ENCODE peak calls at places on chromosomes 6 and 20, in six cellular contexts. A is HCT116, G is GM23248, F is mammary epithelial cell, E is astrocyte, T is PC-9. H is an unnamed sample. For H3K79me2, the result is how much of the 10 kb centered on the place peaks cover.

GRCh38 chr6:170290306-170291128 is at the start of gene DLL1:
- DNase-seq in A (no peak), F (peak), E (peak), G (peak), T (no peak), H (peak)

GRCh38 chr6:75204959-75205775 is 686 bp downstream of the COL12A1 start:
- DNase-seq in F (peak), A (no peak), G (peak), E (peak), T (peak), H (peak)

GRCh38 chr6:63349401-63349800 is 29.6 kb upstream of the LGSN start:
- DNase-seq in F (no peak), E (no peak), G (no peak), A (no peak), T (no peak), H (peak)

GRCh38 chr6:56911847-56912246 is 43.1 kb upstream of the BEND6 start:
- DNase-seq in A (peak), G (peak), F (peak), T (peak), E (peak), H (no peak)

GRCh38 chr6:132713355-132714134 is at the start of gene VNN1:
- DNase-seq in A (no peak), T (no peak), F (no peak), E (no peak), G (peak), H (no peak)

GRCh38 chr6:138957484-138957883 is 30.6 kb downstream of the REPS1 start:
- DNase-seq in T (no peak), A (no peak), G (peak), F (no peak), E (no peak), H (no peak)

GRCh38 chr20:56924976-56925695 is 296.0 kb downstream of the TFAP2C start:
- DNase-seq in G (peak), A (no peak), E (no peak), T (no peak), F (no peak), H (no peak)

GRCh38 chr6:91317247-91317646 is 730.4 kb upstream of the MAP3K7 start:
- DNase-seq in A (no peak), E (peak), G (no peak), F (no peak), T (no peak), H (no peak)

GRCh38 chr6:97205936-97206335 is 77.1 kb downstream of the MMS22L start:
- DNase-seq in T (no peak), A (no peak), F (no peak), G (no peak), E (no peak), H (no peak)

GRCh38 chr20:58584881-58585752 is 66.0 kb upstream of the STX16 start:
- DNase-seq in T (no peak), A (no peak), G (no peak), E (peak), F (no peak), H (peak)

GRCh38 chr20:58137236-58137635 is 91.2 kb downstream of the ANKRD60 start:
- DNase-seq in G (no peak), A (no peak), E (no peak), F (no peak), T (no peak), H (no peak)

GRCh38 chr20:59560588-59561227 is 43.6 kb upstream of the PHACTR3 start:
- DNase-seq in G (peak), F (peak), A (peak), T (no peak), E (no peak), H (no peak)

GRCh38 chr6:78523622-78524021 is 343.7 kb upstream of the IRAK1BP1 start:
- DNase-seq in F (no peak), A (no peak), E (no peak), G (no peak), T (no peak), H (no peak)

GRCh38 chr6:57013501-57013900 is 33.0 kb upstream of the KIAA1586 start:
- DNase-seq in A (no peak), T (peak), E (peak), F (peak), G (peak), H (no peak)

GRCh38 chr6:162852192-162852591 is 124.4 kb downstream of the PACRG start:
- DNase-seq in F (no peak), A (no peak), T (no peak), E (no peak), G (no peak), H (no peak)

GRCh38 chr6:44220913-44221290 is 2.5 kb upstream of the SLC29A1 start:
- DNase-seq in A (no peak), E (no peak), F (no peak), G (no peak), T (no peak), H (no peak)

GRCh38 chr6:20001286-20001685 is 164.1 kb downstream of the ID4 start:
- DNase-seq in E (no peak), A (no peak), G (no peak), T (no peak), F (no peak), H (no peak)

GRCh38 chr6:109979033-109979921 is 1.2 kb downstream of the GPR6 start:
- DNase-seq in F (no peak), E (no peak), A (no peak), T (no peak), G (no peak), H (no peak)

GRCh38 chr6:37514377-37514776 is 14.7 kb upstream of the CCDC167 start:
- DNase-seq in G (peak), F (peak), E (peak), A (no peak), T (no peak), H (no peak)

GRCh38 chr6:51299649-51300380 is 481.1 kb downstream of the TFAP2B start:
- DNase-seq in A (no peak), E (no peak), F (peak), T (no peak), G (no peak), H (no peak)

GRCh38 chr6:105642708-105643107 is 239.8 kb upstream of the PREP start:
- DNase-seq in F (peak), A (no peak), E (peak), G (peak), T (no peak), H (no peak)

GRCh38 chr20:57400821-57401564 is 9.8 kb downstream of the RBM38 start:
- DNase-seq in E (no peak), T (no peak), G (no peak), F (no peak), A (no peak), H (no peak)

GRCh38 chr6:36650848-36651247 is 27.7 kb upstream of the CDKN1A start:
- DNase-seq in T (no peak), E (no peak), A (no peak), F (no peak), G (no peak), H (peak)

GRCh38 chr6:95846652-95847051 is 169.1 kb upstream of the FUT9 start:
- DNase-seq in F (no peak), A (no peak), T (no peak), E (no peak), G (no peak), H (no peak)

GRCh38 chr20:41247523-41248370 is 69.8 kb downstream of the ZHX3 start:
- DNase-seq in T (no peak), E (no peak), F (no peak), A (no peak), G (no peak), H (peak)
- H3K4me2 ChIP-seq in T (no peak), E (peak), F (no peak), A (no peak), G (peak), H (peak)

DNA sequence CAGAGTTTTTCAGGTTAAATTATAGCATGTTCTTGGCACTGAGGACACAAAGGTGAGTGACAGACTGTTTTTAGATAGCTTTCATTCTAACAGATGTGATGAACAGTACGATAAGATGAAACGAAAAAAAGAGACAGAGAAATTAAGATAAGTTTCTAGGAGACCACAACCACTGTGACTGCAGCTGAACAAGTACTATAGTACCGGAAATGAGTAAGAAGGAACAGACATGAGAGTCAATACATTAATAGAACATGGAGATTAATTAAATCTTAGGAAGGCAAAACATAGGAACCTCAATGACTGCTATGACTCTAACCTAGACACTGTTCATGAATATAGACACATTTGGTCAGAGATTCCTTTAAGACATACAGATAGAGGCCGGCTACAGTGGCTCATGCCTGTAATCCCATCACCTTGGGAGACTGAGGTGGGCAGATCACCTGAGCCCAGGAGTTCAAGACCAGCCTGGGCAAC is 40.2 kb downstream of the HBS1L start:
- DNase-seq in A (no peak), E (no peak), F (no peak), G (no peak), T (no peak), H (no peak)
- H3K79me2 ChIP-seq in A (under half), E (under half), F (under half), G (under half), T (under half), H (under half)

GRCh38 chr6:11622156-11622555 is 84.6 kb downstream of the TMEM170B start:
- DNase-seq in G (peak), A (no peak), T (no peak), F (no peak), E (no peak), H (no peak)
- H2AFZ ChIP-seq in G (no peak), A (no peak), T (no peak), F (no peak), E (no peak), H (no peak)

GRCh38 chr20:38217791-38218565 is 42.6 kb downstream of the KIAA1755 start:
- DNase-seq in G (peak), E (peak), T (peak), A (peak), F (peak), H (peak)
- H3K4me2 ChIP-seq in G (peak), E (peak), T (peak), A (peak), F (peak), H (peak)

GRCh38 chr6:24489881-24490280 is 503 bp upstream of the GPLD1 start:
- DNase-seq in A (no peak), F (peak), G (peak), E (peak), T (no peak), H (no peak)

GRCh38 chr6:24489470-24489869 is at the start of gene GPLD1:
- DNase-seq in E (no peak), A (no peak), F (no peak), G (no peak), T (no peak), H (no peak)

GRCh38 chr6:24493945-24494725 is 634 bp upstream of the ALDH5A1 start:
- DNase-seq in T (no peak), F (no peak), E (no peak), G (no peak), A (no peak), H (no peak)

GRCh38 chr6:24494726-24495515 is at the start of gene ALDH5A1:
- DNase-seq in G (peak), F (peak), T (peak), E (peak), A (peak), H (peak)

GRCh38 chr6:24492475-24492874 is 2.3 kb upstream of the ALDH5A1 start:
- DNase-seq in E (peak), G (peak), A (no peak), T (no peak), F (no peak), H (peak)
- H3K79me2 ChIP-seq in E (under half), G (under half), A (under half), T (under half), F (under half), H (under half)

DNA sequence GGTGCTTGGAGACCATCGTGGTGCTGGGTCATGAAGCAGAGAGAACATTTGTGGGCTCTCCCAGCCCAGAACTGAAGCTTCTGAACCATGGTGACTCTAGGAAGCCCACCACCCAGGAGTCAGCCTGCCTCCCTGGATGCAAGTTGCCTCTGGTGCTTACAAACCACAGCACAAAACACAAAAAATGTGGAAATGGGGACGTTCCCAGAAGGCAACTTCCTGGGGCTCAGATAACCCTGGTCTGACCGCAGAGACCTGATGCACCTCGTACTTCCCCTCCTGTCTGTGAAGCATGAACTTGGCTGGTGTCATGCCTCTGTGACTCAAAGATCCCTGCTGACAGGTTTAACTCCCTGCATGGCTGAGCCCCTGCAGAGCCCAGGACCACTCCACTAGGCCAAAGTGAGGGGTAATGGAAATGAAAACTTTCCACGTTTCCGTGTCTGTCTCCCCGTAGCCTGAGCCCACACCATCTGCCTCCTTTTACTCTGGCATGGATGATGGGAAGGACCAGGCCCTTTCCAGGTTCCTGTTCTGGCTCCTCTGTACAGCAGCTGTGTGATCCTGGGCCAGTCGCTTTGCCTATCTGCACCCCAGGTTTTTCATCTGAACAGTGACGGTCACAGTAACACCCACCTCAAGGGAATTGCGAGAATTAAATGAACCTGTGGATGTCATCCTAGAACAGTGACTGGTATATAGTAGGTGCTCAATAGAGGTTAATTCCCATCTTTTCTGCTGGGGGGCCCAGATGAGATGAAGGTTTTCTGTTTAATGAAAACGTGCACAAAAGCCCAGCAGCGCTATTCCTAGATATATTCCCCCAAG is 57.7 kb downstream of the PPP1R16B start:
- DNase-seq in T (no peak), E (no peak), G (no peak), F (no peak), A (no peak), H (no peak)
- H2AFZ ChIP-seq in T (no peak), E (no peak), G (no peak), F (no peak), A (no peak), H (no peak)

GRCh38 chr6:28979679-28980078 is 25.4 kb downstream of the ZNF311 start:
- DNase-seq in A (no peak), G (no peak), E (no peak), F (no peak), T (no peak), H (no peak)
- H3K4me2 ChIP-seq in A (no peak), G (no peak), E (no peak), F (no peak), T (peak), H (no peak)

DNA sequence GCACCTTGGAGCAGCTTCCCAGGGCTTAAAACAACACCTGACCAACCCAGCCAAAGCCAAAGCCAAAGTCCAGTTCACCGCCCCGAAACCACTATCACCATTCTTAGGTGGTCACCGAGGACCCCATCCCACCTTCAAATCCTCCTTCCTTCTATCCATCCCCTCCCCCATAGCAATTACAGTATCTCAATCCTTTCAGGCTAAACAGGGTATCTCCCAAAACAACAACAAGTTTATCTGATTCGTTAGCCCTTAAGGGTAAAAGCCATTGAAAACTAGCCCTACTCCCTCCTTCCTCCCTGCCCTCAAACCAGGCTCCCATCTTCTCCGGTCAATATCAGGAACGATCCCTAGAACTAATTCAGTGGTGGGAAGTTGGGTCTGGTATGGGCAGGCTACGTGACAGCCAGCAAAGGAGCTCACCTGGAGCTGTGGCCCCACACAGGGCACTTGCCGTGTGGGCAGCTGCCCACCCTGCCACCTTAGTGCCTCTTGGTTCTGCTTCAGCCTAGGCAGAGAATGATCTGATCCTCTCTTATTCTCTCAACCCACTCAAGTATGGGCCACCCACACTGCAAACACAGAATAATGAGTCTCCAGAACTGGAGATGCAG is 2.0 kb downstream of the ARHGAP18 start:
- DNase-seq in G (no peak), E (no peak), F (no peak), A (no peak), T (no peak), H (no peak)
- H3K79me2 ChIP-seq in G (half or more), E (half or more), F (half or more), A (half or more), T (under half), H (half or more)

DNA sequence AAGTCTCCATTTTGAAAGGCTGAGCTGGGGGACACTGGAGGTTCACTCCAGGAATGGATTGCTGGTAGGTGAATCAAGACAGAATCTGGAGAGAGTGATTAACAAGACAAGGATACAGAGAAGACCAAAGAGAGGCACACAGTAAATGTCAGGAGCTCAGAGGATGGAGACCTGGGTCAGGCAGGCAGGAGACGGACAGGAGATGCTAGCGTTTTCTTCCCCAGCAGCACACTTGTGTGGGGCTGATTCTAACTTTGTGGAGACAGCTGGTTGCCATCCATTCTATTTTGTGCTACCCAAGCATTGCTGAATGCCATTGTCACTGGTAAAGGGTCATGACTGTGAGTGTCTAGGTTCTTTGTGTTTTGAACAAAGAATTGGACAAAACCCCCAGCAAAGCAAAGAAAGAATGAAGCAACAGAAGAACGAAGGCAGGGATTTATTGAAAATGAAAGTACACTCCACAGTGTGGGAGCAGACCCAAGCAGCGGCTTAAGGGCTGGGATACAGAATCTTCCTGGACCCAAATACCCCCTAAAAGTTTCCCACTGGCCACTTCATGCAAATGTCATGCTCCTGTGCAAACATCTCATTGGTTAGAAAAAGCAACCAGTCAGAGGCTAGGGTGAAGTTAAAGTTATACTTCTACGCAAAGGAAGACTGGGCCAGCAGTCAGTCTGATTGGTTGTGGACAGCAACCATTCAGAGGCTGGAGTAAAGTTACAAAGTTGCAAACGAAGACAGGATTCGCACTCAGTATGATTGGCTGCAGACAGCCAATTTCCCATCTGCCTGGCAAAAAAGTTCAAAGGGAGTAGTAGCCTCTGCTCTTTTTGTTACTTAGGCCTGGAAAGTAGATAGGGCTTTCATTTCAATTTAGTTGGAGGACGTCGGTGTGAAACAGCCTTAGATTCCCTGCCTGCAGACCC is 17.5 kb downstream of the PTK7 start:
- DNase-seq in A (no peak), G (peak), T (no peak), F (peak), E (peak), H (peak)
- H2AFZ ChIP-seq in A (no peak), G (peak), T (no peak), F (peak), E (peak), H (peak)

GRCh38 chr6:151661928-151662327 is 145.6 kb upstream of the ESR1 start:
- DNase-seq in T (no peak), A (peak), E (no peak), G (peak), F (no peak), H (peak)
- H3K4me2 ChIP-seq in T (no peak), A (no peak), E (no peak), G (no peak), F (no peak), H (no peak)

H was measured in endothelial cell of umbilical vein.